ENCODE peak calls at places on chromosomes 3 and 15, in six cellular contexts. One of them, this sample, is unnamed.

GRCh38 chr3:194140520-194141414 is 4.8 kb downstream of the HES1 start:
- DNase-seq in brain microvascular endothelial cell: peak; percentile 66
- DNase-seq in ovary: peak; percentile 63
- DNase-seq in heart right ventricle: peak; percentile 76
- DNase-seq in CD8-positive, alpha-beta memory T cell: no peak
- DNase-seq in naive thymus-derived CD4-positive, alpha-beta T cell: peak; percentile 26
- DNase-seq in this sample: no peak

GRCh38 chr3:29609007-29609805 is 328.3 kb downstream of the RBMS3 start:
- DNase-seq in naive thymus-derived CD4-positive, alpha-beta T cell: no peak
- DNase-seq in ovary: no peak
- DNase-seq in heart right ventricle: no peak
- DNase-seq in CD8-positive, alpha-beta memory T cell: no peak
- DNase-seq in brain microvascular endothelial cell: no peak
- DNase-seq in this sample: no peak

GRCh38 chr3:103794656-103795055 is 1359.8 kb downstream of the ZPLD1 start:
- DNase-seq in heart right ventricle: no peak
- DNase-seq in brain microvascular endothelial cell: no peak
- DNase-seq in ovary: no peak
- DNase-seq in naive thymus-derived CD4-positive, alpha-beta T cell: no peak
- DNase-seq in CD8-positive, alpha-beta memory T cell: no peak
- DNase-seq in this sample: no peak

GRCh38 chr15:47326506-47326905 is 390.8 kb upstream of the SEMA6D start:
- DNase-seq in brain microvascular endothelial cell: no peak
- DNase-seq in ovary: no peak
- DNase-seq in naive thymus-derived CD4-positive, alpha-beta T cell: no peak
- DNase-seq in CD8-positive, alpha-beta memory T cell: no peak
- DNase-seq in heart right ventricle: no peak
- DNase-seq in this sample: no peak

GRCh38 chr15:73530649-73531048 is 87.7 kb downstream of the REC114 start:
- DNase-seq in naive thymus-derived CD4-positive, alpha-beta T cell: no peak
- DNase-seq in brain microvascular endothelial cell: no peak
- DNase-seq in heart right ventricle: no peak
- DNase-seq in ovary: no peak
- DNase-seq in CD8-positive, alpha-beta memory T cell: no peak
- DNase-seq in this sample: no peak

GRCh38 chr3:160331127-160331937 is 67.7 kb downstream of the IFT80 start:
- DNase-seq in ovary: no peak
- DNase-seq in heart right ventricle: no peak
- DNase-seq in CD8-positive, alpha-beta memory T cell: no peak
- DNase-seq in brain microvascular endothelial cell: peak; percentile 72
- DNase-seq in naive thymus-derived CD4-positive, alpha-beta T cell: no peak
- DNase-seq in this sample: no peak

GRCh38 chr3:21509706-21510105 is 241.3 kb downstream of the ZNF385D start:
- DNase-seq in naive thymus-derived CD4-positive, alpha-beta T cell: no peak
- DNase-seq in CD8-positive, alpha-beta memory T cell: no peak
- DNase-seq in ovary: no peak
- DNase-seq in heart right ventricle: no peak
- DNase-seq in brain microvascular endothelial cell: no peak
- DNase-seq in this sample: no peak

GRCh38 chr3:106589306-106589942 is 720.6 kb upstream of the CBLB start:
- DNase-seq in heart right ventricle: no peak
- DNase-seq in ovary: no peak
- DNase-seq in naive thymus-derived CD4-positive, alpha-beta T cell: no peak
- DNase-seq in brain microvascular endothelial cell: no peak
- DNase-seq in CD8-positive, alpha-beta memory T cell: no peak
- DNase-seq in this sample: no peak

GRCh38 chr3:129549006-129549800 is 6.2 kb downstream of the H1-8 start:
- DNase-seq in CD8-positive, alpha-beta memory T cell: no peak
- DNase-seq in brain microvascular endothelial cell: no peak
- DNase-seq in naive thymus-derived CD4-positive, alpha-beta T cell: no peak
- DNase-seq in ovary: no peak
- DNase-seq in heart right ventricle: no peak
- DNase-seq in this sample: no peak

GRCh38 chr3:128180446-128180845 is 27.2 kb downstream of the EEFSEC start:
- DNase-seq in CD8-positive, alpha-beta memory T cell: no peak
- DNase-seq in brain microvascular endothelial cell: no peak
- DNase-seq in naive thymus-derived CD4-positive, alpha-beta T cell: no peak
- DNase-seq in ovary: no peak
- DNase-seq in heart right ventricle: no peak
- DNase-seq in this sample: no peak

GRCh38 chr3:179416681-179417080 is 34.6 kb downstream of the GNB4 start:
- DNase-seq in naive thymus-derived CD4-positive, alpha-beta T cell: no peak
- DNase-seq in heart right ventricle: no peak
- DNase-seq in CD8-positive, alpha-beta memory T cell: no peak
- DNase-seq in ovary: no peak
- DNase-seq in brain microvascular endothelial cell: no peak
- DNase-seq in this sample: no peak

GRCh38 chr3:45124379-45124778 is 21.8 kb downstream of the CDCP1 start:
- DNase-seq in heart right ventricle: no peak
- DNase-seq in brain microvascular endothelial cell: peak; percentile 53
- DNase-seq in naive thymus-derived CD4-positive, alpha-beta T cell: no peak
- DNase-seq in ovary: no peak
- DNase-seq in CD8-positive, alpha-beta memory T cell: no peak
- DNase-seq in this sample: no peak

GRCh38 chr3:43285644-43286043 is 696 bp upstream of the SNRK start:
- DNase-seq in CD8-positive, alpha-beta memory T cell: no peak
- DNase-seq in brain microvascular endothelial cell: no peak
- DNase-seq in naive thymus-derived CD4-positive, alpha-beta T cell: peak; percentile 14
- DNase-seq in ovary: peak; percentile 17
- DNase-seq in heart right ventricle: no peak
- DNase-seq in this sample: no peak

GRCh38 chr3:138092023-138092422 is 23.4 kb downstream of the DZIP1L start:
- DNase-seq in CD8-positive, alpha-beta memory T cell: no peak
- DNase-seq in brain microvascular endothelial cell: peak; percentile 87
- DNase-seq in ovary: no peak
- DNase-seq in heart right ventricle: no peak
- DNase-seq in naive thymus-derived CD4-positive, alpha-beta T cell: no peak
- DNase-seq in this sample: no peak

GRCh38 chr15:95329362-95329761 is 1001.1 kb upstream of the NR2F2 start:
- DNase-seq in brain microvascular endothelial cell: no peak
- DNase-seq in naive thymus-derived CD4-positive, alpha-beta T cell: no peak
- DNase-seq in CD8-positive, alpha-beta memory T cell: no peak
- DNase-seq in heart right ventricle: no peak
- DNase-seq in ovary: peak; percentile 68
- DNase-seq in this sample: no peak
- H3K27ac ChIP-seq in brain microvascular endothelial cell: no peak overlapping the region
- H3K27ac ChIP-seq in naive thymus-derived CD4-positive, alpha-beta T cell: no peak overlapping the region
- H3K27ac ChIP-seq in CD8-positive, alpha-beta memory T cell: no peak overlapping the region
- H3K27ac ChIP-seq in heart right ventricle: peak overlapping the region; percentile 90
- H3K27ac ChIP-seq in ovary: peak overlapping the region; percentile 98
- H3K27ac ChIP-seq in this sample: no peak overlapping the region

GRCh38 chr3:38834110-38834509 is 18.1 kb upstream of the SCN10A start:
- DNase-seq in ovary: no peak
- DNase-seq in brain microvascular endothelial cell: peak; percentile 89
- DNase-seq in CD8-positive, alpha-beta memory T cell: no peak
- DNase-seq in heart right ventricle: peak; percentile 63
- DNase-seq in naive thymus-derived CD4-positive, alpha-beta T cell: no peak
- DNase-seq in this sample: no peak
- H3K27ac ChIP-seq in ovary: no peak overlapping the region
- H3K27ac ChIP-seq in brain microvascular endothelial cell: peak overlapping the region; percentile 78
- H3K27ac ChIP-seq in CD8-positive, alpha-beta memory T cell: no peak overlapping the region
- H3K27ac ChIP-seq in heart right ventricle: peak overlapping the region; percentile 8
- H3K27ac ChIP-seq in naive thymus-derived CD4-positive, alpha-beta T cell: no peak overlapping the region
- H3K27ac ChIP-seq in this sample: no peak overlapping the region

GRCh38 chr3:188323067-188323842 is 169.3 kb downstream of the LPP start:
- DNase-seq in heart right ventricle: no peak
- DNase-seq in CD8-positive, alpha-beta memory T cell: peak; percentile 55
- DNase-seq in brain microvascular endothelial cell: no peak
- DNase-seq in ovary: no peak
- DNase-seq in naive thymus-derived CD4-positive, alpha-beta T cell: peak; percentile 60
- DNase-seq in this sample: no peak
- H3K27ac ChIP-seq in heart right ventricle: peak overlapping the region; percentile 3
- H3K27ac ChIP-seq in CD8-positive, alpha-beta memory T cell: no peak overlapping the region
- H3K27ac ChIP-seq in brain microvascular endothelial cell: no peak overlapping the region
- H3K27ac ChIP-seq in ovary: no peak overlapping the region
- H3K27ac ChIP-seq in naive thymus-derived CD4-positive, alpha-beta T cell: no peak overlapping the region
- H3K27ac ChIP-seq in this sample: no peak overlapping the region

DNA sequence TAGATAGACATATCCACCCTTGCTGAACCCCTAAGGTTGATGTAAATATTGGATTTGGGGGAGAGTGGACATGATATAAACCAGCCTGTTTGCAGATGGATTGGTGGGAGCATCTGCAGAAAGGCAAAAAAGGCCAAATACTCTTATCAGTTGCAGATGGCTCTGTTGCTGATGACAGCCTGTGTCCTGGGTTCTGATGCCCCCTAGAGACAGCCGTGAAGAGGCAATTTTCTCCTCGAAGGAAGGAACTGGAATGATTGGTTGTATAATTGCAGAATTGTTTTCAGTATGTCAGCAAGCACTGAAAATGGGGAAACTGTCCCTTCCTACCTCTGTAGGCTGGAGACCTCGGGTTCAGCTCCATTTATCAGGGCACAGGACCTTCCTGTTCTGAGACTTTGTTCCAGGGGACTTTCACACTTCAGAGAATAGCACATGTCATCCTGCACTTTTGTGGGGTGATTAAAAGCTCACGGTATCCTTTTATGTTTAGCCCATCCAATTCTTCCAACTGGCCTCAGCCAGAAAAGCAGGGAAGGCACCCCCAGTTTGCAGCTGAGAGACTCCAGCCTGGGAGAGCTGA is 103.0 kb downstream of the PGPEP1L start:
- DNase-seq in CD8-positive, alpha-beta memory T cell: no peak
- DNase-seq in ovary: no peak
- DNase-seq in brain microvascular endothelial cell: peak; percentile 65
- DNase-seq in heart right ventricle: no peak
- DNase-seq in naive thymus-derived CD4-positive, alpha-beta T cell: no peak
- DNase-seq in this sample: peak; percentile 37
- H3K27ac ChIP-seq in CD8-positive, alpha-beta memory T cell: no peak overlapping the region
- H3K27ac ChIP-seq in ovary: no peak overlapping the region
- H3K27ac ChIP-seq in brain microvascular endothelial cell: peak overlapping the region; percentile 98
- H3K27ac ChIP-seq in heart right ventricle: no peak overlapping the region
- H3K27ac ChIP-seq in naive thymus-derived CD4-positive, alpha-beta T cell: no peak overlapping the region
- H3K27ac ChIP-seq in this sample: peak overlapping the region; percentile 48

GRCh38 chr3:126340081-126340511 is 17.1 kb downstream of the KLF15 start:
- DNase-seq in heart right ventricle: no peak
- DNase-seq in naive thymus-derived CD4-positive, alpha-beta T cell: no peak
- DNase-seq in ovary: no peak
- DNase-seq in CD8-positive, alpha-beta memory T cell: no peak
- DNase-seq in brain microvascular endothelial cell: no peak
- DNase-seq in this sample: no peak
- H3K27ac ChIP-seq in heart right ventricle: peak overlapping the region; percentile 41
- H3K27ac ChIP-seq in naive thymus-derived CD4-positive, alpha-beta T cell: no peak overlapping the region
- H3K27ac ChIP-seq in ovary: no peak overlapping the region
- H3K27ac ChIP-seq in CD8-positive, alpha-beta memory T cell: no peak overlapping the region
- H3K27ac ChIP-seq in brain microvascular endothelial cell: no peak overlapping the region
- H3K27ac ChIP-seq in this sample: no peak overlapping the region

GRCh38 chr3:13367728-13368127 is 52.4 kb downstream of the NUP210 start:
- DNase-seq in heart right ventricle: no peak
- DNase-seq in naive thymus-derived CD4-positive, alpha-beta T cell: no peak
- DNase-seq in brain microvascular endothelial cell: no peak
- DNase-seq in ovary: no peak
- DNase-seq in CD8-positive, alpha-beta memory T cell: no peak
- DNase-seq in this sample: no peak

GRCh38 chr3:13362551-13362950 is 57.6 kb downstream of the NUP210 start:
- DNase-seq in naive thymus-derived CD4-positive, alpha-beta T cell: no peak
- DNase-seq in CD8-positive, alpha-beta memory T cell: no peak
- DNase-seq in brain microvascular endothelial cell: no peak
- DNase-seq in ovary: no peak
- DNase-seq in heart right ventricle: no peak
- DNase-seq in this sample: no peak

GRCh38 chr3:13368834-13369233 is 51.3 kb downstream of the NUP210 start:
- DNase-seq in CD8-positive, alpha-beta memory T cell: no peak
- DNase-seq in naive thymus-derived CD4-positive, alpha-beta T cell: no peak
- DNase-seq in brain microvascular endothelial cell: no peak
- DNase-seq in ovary: no peak
- DNase-seq in heart right ventricle: no peak
- DNase-seq in this sample: no peak

GRCh38 chr3:13364602-13365271 is 55.4 kb downstream of the NUP210 start:
- DNase-seq in CD8-positive, alpha-beta memory T cell: no peak
- DNase-seq in ovary: no peak
- DNase-seq in brain microvascular endothelial cell: peak; percentile 28
- DNase-seq in naive thymus-derived CD4-positive, alpha-beta T cell: no peak
- DNase-seq in heart right ventricle: no peak
- DNase-seq in this sample: no peak

GRCh38 chr3:13365390-13366379 is 54.4 kb downstream of the NUP210 start:
- DNase-seq in brain microvascular endothelial cell: no peak
- DNase-seq in naive thymus-derived CD4-positive, alpha-beta T cell: no peak
- DNase-seq in CD8-positive, alpha-beta memory T cell: no peak
- DNase-seq in ovary: no peak
- DNase-seq in heart right ventricle: no peak
- DNase-seq in this sample: peak; percentile 5
- H3K27ac ChIP-seq in brain microvascular endothelial cell: no peak overlapping the region
- H3K27ac ChIP-seq in naive thymus-derived CD4-positive, alpha-beta T cell: no peak overlapping the region
- H3K27ac ChIP-seq in CD8-positive, alpha-beta memory T cell: no peak overlapping the region
- H3K27ac ChIP-seq in ovary: no peak overlapping the region
- H3K27ac ChIP-seq in heart right ventricle: no peak overlapping the region
- H3K27ac ChIP-seq in this sample: peak overlapping the region; percentile 67

GRCh38 chr3:187210091-187210490 is 12.8 kb downstream of the RTP1 start:
- DNase-seq in ovary: no peak
- DNase-seq in CD8-positive, alpha-beta memory T cell: no peak
- DNase-seq in naive thymus-derived CD4-positive, alpha-beta T cell: no peak
- DNase-seq in brain microvascular endothelial cell: no peak
- DNase-seq in heart right ventricle: no peak
- DNase-seq in this sample: no peak
- H3K27ac ChIP-seq in ovary: no peak overlapping the region
- H3K27ac ChIP-seq in CD8-positive, alpha-beta memory T cell: no peak overlapping the region
- H3K27ac ChIP-seq in naive thymus-derived CD4-positive, alpha-beta T cell: no peak overlapping the region
- H3K27ac ChIP-seq in brain microvascular endothelial cell: no peak overlapping the region
- H3K27ac ChIP-seq in heart right ventricle: peak overlapping the region; percentile 27
- H3K27ac ChIP-seq in this sample: no peak overlapping the region

This sample was measured in caudate nucleus.